ENCODE peak calls at places on chromosomes 3 and 15, in six cellular contexts. One of them, this sample, is unnamed.

GRCh38 chr15:79673416-79674123 is 223.2 kb downstream of the MTHFS start:
- DNase-seq in NCI-H1092: no peak
- DNase-seq in memory B cell: no peak
- DNase-seq in AG09319: no peak
- DNase-seq in ELR: peak
- DNase-seq in kidney: no peak
- DNase-seq in this sample: peak

GRCh38 chr15:25795712-25796111 is 67.4 kb downstream of the ATP10A start:
- DNase-seq in NCI-H1092: no peak
- DNase-seq in memory B cell: no peak
- DNase-seq in AG09319: no peak
- DNase-seq in ELR: no peak
- DNase-seq in kidney: no peak
- DNase-seq in this sample: no peak

GRCh38 chr3:72152551-72153476 is 367.9 kb upstream of the PROK2 start:
- DNase-seq in NCI-H1092: peak
- DNase-seq in memory B cell: no peak
- DNase-seq in AG09319: peak
- DNase-seq in ELR: no peak
- DNase-seq in kidney: peak
- DNase-seq in this sample: no peak

GRCh38 chr3:110343945-110344344 is 727.7 kb upstream of the NECTIN3 start:
- DNase-seq in NCI-H1092: no peak
- DNase-seq in memory B cell: no peak
- DNase-seq in AG09319: no peak
- DNase-seq in ELR: peak
- DNase-seq in kidney: no peak
- DNase-seq in this sample: no peak

GRCh38 chr3:195526492-195526891 is 16.6 kb downstream of the PPP1R2 start:
- DNase-seq in NCI-H1092: no peak
- DNase-seq in memory B cell: no peak
- DNase-seq in AG09319: no peak
- DNase-seq in ELR: no peak
- DNase-seq in kidney: no peak
- DNase-seq in this sample: no peak

GRCh38 chr3:119637679-119638525 is 22.5 kb downstream of the POPDC2 start:
- DNase-seq in NCI-H1092: no peak
- DNase-seq in memory B cell: peak
- DNase-seq in AG09319: peak
- DNase-seq in ELR: peak
- DNase-seq in kidney: no peak
- DNase-seq in this sample: peak

GRCh38 chr3:155661042-155661441 is 83.8 kb downstream of the PLCH1 start:
- DNase-seq in NCI-H1092: no peak
- DNase-seq in memory B cell: no peak
- DNase-seq in AG09319: no peak
- DNase-seq in ELR: no peak
- DNase-seq in kidney: no peak
- DNase-seq in this sample: no peak

GRCh38 chr15:99509686-99510461 is 55.9 kb upstream of the MEF2A start:
- DNase-seq in NCI-H1092: no peak
- DNase-seq in memory B cell: no peak
- DNase-seq in AG09319: no peak
- DNase-seq in ELR: no peak
- DNase-seq in kidney: no peak
- DNase-seq in this sample: no peak

GRCh38 chr15:57343526-57343925 is 32.8 kb upstream of the CGNL1 start:
- DNase-seq in NCI-H1092: no peak
- DNase-seq in memory B cell: no peak
- DNase-seq in AG09319: no peak
- DNase-seq in ELR: no peak
- DNase-seq in kidney: no peak
- DNase-seq in this sample: no peak

GRCh38 chr3:183253961-183254815 is 1.1 kb downstream of the B3GNT5 start:
- DNase-seq in NCI-H1092: no peak
- DNase-seq in memory B cell: peak
- DNase-seq in AG09319: no peak
- DNase-seq in ELR: peak
- DNase-seq in kidney: peak
- DNase-seq in this sample: no peak

GRCh38 chr3:128133273-128133883 is 9.8 kb upstream of the RUVBL1 start:
- DNase-seq in NCI-H1092: peak
- DNase-seq in memory B cell: peak
- DNase-seq in AG09319: no peak
- DNase-seq in ELR: peak
- DNase-seq in kidney: no peak
- DNase-seq in this sample: no peak

GRCh38 chr3:171944109-171945016 is 95.0 kb upstream of the FNDC3B start:
- DNase-seq in NCI-H1092: no peak
- DNase-seq in memory B cell: no peak
- DNase-seq in AG09319: no peak
- DNase-seq in ELR: no peak
- DNase-seq in kidney: no peak
- DNase-seq in this sample: no peak

GRCh38 chr15:63212050-63212973 is 22.9 kb downstream of the RAB8B start:
- DNase-seq in NCI-H1092: no peak
- DNase-seq in memory B cell: no peak
- DNase-seq in AG09319: peak
- DNase-seq in ELR: peak
- DNase-seq in kidney: no peak
- DNase-seq in this sample: peak

GRCh38 chr3:185995352-185995751 is 57.5 kb upstream of the TRA2B start:
- DNase-seq in NCI-H1092: no peak
- DNase-seq in memory B cell: no peak
- DNase-seq in AG09319: no peak
- DNase-seq in ELR: peak
- DNase-seq in kidney: no peak
- DNase-seq in this sample: peak

GRCh38 chr15:34644851-34645250 is 61.4 kb upstream of the GOLGA8B start:
- DNase-seq in NCI-H1092: no peak
- DNase-seq in memory B cell: no peak
- DNase-seq in AG09319: no peak
- DNase-seq in ELR: no peak
- DNase-seq in kidney: no peak
- DNase-seq in this sample: no peak

GRCh38 chr3:111031538-111031937 is 40.1 kb upstream of the NECTIN3 start:
- DNase-seq in NCI-H1092: no peak
- DNase-seq in memory B cell: no peak
- DNase-seq in AG09319: no peak
- DNase-seq in ELR: no peak
- DNase-seq in kidney: no peak
- DNase-seq in this sample: no peak

GRCh38 chr3:151770941-151771340 is 37.2 kb downstream of the AADACL2 start:
- DNase-seq in NCI-H1092: no peak
- DNase-seq in memory B cell: no peak
- DNase-seq in AG09319: peak
- DNase-seq in ELR: peak
- DNase-seq in kidney: peak
- DNase-seq in this sample: no peak

GRCh38 chr3:187839422-187839821 is 94.2 kb upstream of the BCL6 start:
- DNase-seq in NCI-H1092: no peak
- DNase-seq in memory B cell: no peak
- DNase-seq in AG09319: no peak
- DNase-seq in ELR: no peak
- DNase-seq in kidney: no peak
- DNase-seq in this sample: no peak

GRCh38 chr15:64969401-64969800 is 20.3 kb downstream of the SPG21 start:
- DNase-seq in NCI-H1092: no peak
- DNase-seq in memory B cell: no peak
- DNase-seq in AG09319: no peak
- DNase-seq in ELR: no peak
- DNase-seq in kidney: no peak
- DNase-seq in this sample: no peak

GRCh38 chr15:64586974-64587373 is 126.6 kb downstream of the ZNF609 start:
- DNase-seq in NCI-H1092: no peak
- DNase-seq in memory B cell: no peak
- DNase-seq in AG09319: no peak
- DNase-seq in ELR: no peak
- DNase-seq in kidney: no peak
- DNase-seq in this sample: no peak

GRCh38 chr15:36769110-36769509 is 189.7 kb downstream of the CDIN1 start:
- DNase-seq in NCI-H1092: no peak
- DNase-seq in memory B cell: no peak
- DNase-seq in AG09319: no peak
- DNase-seq in ELR: peak
- DNase-seq in kidney: no peak
- DNase-seq in this sample: no peak

GRCh38 chr15:101318810-101319200 is 23.8 kb upstream of the SNRPA1 start:
- DNase-seq in NCI-H1092: no peak
- DNase-seq in memory B cell: no peak
- DNase-seq in AG09319: no peak
- DNase-seq in ELR: no peak
- DNase-seq in kidney: no peak
- DNase-seq in this sample: no peak

GRCh38 chr3:156787015-156787414 is 39.1 kb upstream of the LEKR1 start:
- DNase-seq in NCI-H1092: no peak
- DNase-seq in memory B cell: no peak
- DNase-seq in AG09319: no peak
- DNase-seq in ELR: no peak
- DNase-seq in kidney: no peak
- DNase-seq in this sample: no peak

GRCh38 chr3:37082317-37082716 is 89.0 kb downstream of the MLH1 start:
- DNase-seq in NCI-H1092: no peak
- DNase-seq in memory B cell: no peak
- DNase-seq in AG09319: no peak
- DNase-seq in ELR: no peak
- DNase-seq in kidney: no peak
- DNase-seq in this sample: no peak

GRCh38 chr15:56835598-56836275 is 82.7 kb upstream of the TCF12 start:
- DNase-seq in NCI-H1092: no peak
- DNase-seq in memory B cell: no peak
- DNase-seq in AG09319: no peak
- DNase-seq in ELR: peak
- DNase-seq in kidney: no peak
- DNase-seq in this sample: peak

GRCh38 chr15:36365963-36366362 is 213.5 kb upstream of the CDIN1 start:
- DNase-seq in NCI-H1092: no peak
- DNase-seq in memory B cell: no peak
- DNase-seq in AG09319: no peak
- DNase-seq in ELR: no peak
- DNase-seq in kidney: no peak
- DNase-seq in this sample: no peak

GRCh38 chr15:36499751-36500389 is 79.6 kb upstream of the CDIN1 start:
- DNase-seq in NCI-H1092: no peak
- DNase-seq in memory B cell: no peak
- DNase-seq in AG09319: peak
- DNase-seq in ELR: no peak
- DNase-seq in kidney: no peak
- DNase-seq in this sample: no peak

GRCh38 chr3:190697901-190698300 is 164.6 kb downstream of the GMNC start:
- DNase-seq in NCI-H1092: no peak
- DNase-seq in memory B cell: no peak
- DNase-seq in AG09319: peak
- DNase-seq in ELR: peak
- DNase-seq in kidney: no peak
- DNase-seq in this sample: peak

GRCh38 chr15:38647683-38648082 is 83.1 kb upstream of the RASGRP1 start:
- DNase-seq in NCI-H1092: no peak
- DNase-seq in memory B cell: no peak
- DNase-seq in AG09319: no peak
- DNase-seq in ELR: peak
- DNase-seq in kidney: no peak
- DNase-seq in this sample: no peak

GRCh38 chr3:149180057-149180573 is 41.5 kb downstream of the CP start:
- DNase-seq in NCI-H1092: no peak
- DNase-seq in memory B cell: no peak
- DNase-seq in AG09319: peak
- DNase-seq in ELR: peak
- DNase-seq in kidney: peak
- DNase-seq in this sample: peak

This sample was measured in AG09309.